ENCODE peak calls at places on chromosomes 2 and 18, in five cellular contexts. U, Y, E, K and J are unnamed samples.

GRCh38 chr18:13502585-13502984 is 223.8 kb downstream of the FAM210A start:
- DNase-seq in K (no peak), U (no peak), E (no peak), Y (no peak), J (no peak)

GRCh38 chr18:3886575-3887322 is 436.8 kb downstream of the TGIF1 start:
- DNase-seq in U (no peak), K (no peak), E (no peak), Y (no peak), J (no peak)

GRCh38 chr2:128342550-128342949 is 23.9 kb upstream of the HS6ST1 start:
- DNase-seq in U (no peak), Y (no peak), E (no peak), K (no peak), J (no peak)

GRCh38 chr2:202035089-202035940 is 1.7 kb downstream of the FZD7 start:
- DNase-seq in K (no peak), E (no peak), U (no peak), Y (peak; percentile 36), J (peak; percentile 36)

GRCh38 chr2:159076233-159076632 is 107.8 kb downstream of the TANC1 start:
- DNase-seq in K (no peak), Y (no peak), E (peak; percentile 70), U (no peak), J (no peak)

GRCh38 chr2:3313845-3314375 is 63.7 kb downstream of the EIPR1 start:
- DNase-seq in U (no peak), K (no peak), E (no peak), Y (no peak), J (no peak)

GRCh38 chr2:236054125-236054524 is 114.1 kb downstream of the GBX2 start:
- DNase-seq in U (no peak), K (no peak), E (no peak), Y (no peak), J (no peak)

GRCh38 chr2:197388866-197389587 is 45.8 kb downstream of the SF3B1 start:
- DNase-seq in K (no peak), U (no peak), Y (no peak), E (no peak), J (no peak)